ENCODE peak calls at places on chromosomes 3 and 15, in seven cellular contexts. I is mesenchymal stem cell, Y is H9, W is H1, N is IMR-90, G is trophoblast cell, V is neuronal stem cell. U is an unnamed sample.
A peak's percentile ranks its signal among the peaks of the same experiment; 100 is the strongest.

GRCh38 chr3:186940965-186941364 is 10.6 kb downstream of the ST6GAL1 start:
- DNase-seq in I (peak; percentile 32), V (no peak), N (peak; percentile 42), G (no peak), Y (no peak), W (no peak), U (peak; percentile 23)

GRCh38 chr3:15858547-15859506 is 61.0 kb upstream of the ANKRD28 start:
- DNase-seq in W (no peak), G (peak; percentile 59), V (peak; percentile 30), Y (peak; percentile 77), N (no peak), I (peak; percentile 4), U (peak; percentile 77)

GRCh38 chr3:4994144-4994730 is 15.0 kb downstream of the BHLHE40 start:
- DNase-seq in W (no peak), V (no peak), G (peak; percentile 38), I (peak; percentile 85), Y (no peak), N (peak; percentile 81), U (no peak)

GRCh38 chr3:100107227-100107626 is 7.1 kb downstream of the FILIP1L start:
- DNase-seq in N (peak; percentile 45), W (no peak), G (no peak), Y (no peak), I (peak; percentile 62), V (no peak), U (no peak)

GRCh38 chr15:62109457-62109856 is 42.7 kb downstream of the C2CD4A start:
- DNase-seq in N (no peak), G (no peak), V (no peak), Y (no peak), I (no peak), W (no peak), U (no peak)

GRCh38 chr3:74532446-74532845 is 82.0 kb downstream of the CNTN3 start:
- DNase-seq in G (no peak), Y (no peak), V (no peak), I (no peak), N (peak; percentile 91), W (no peak), U (peak; percentile 25)

GRCh38 chr15:59191855-59192237 is 14.8 kb upstream of the LDHAL6B start:
- DNase-seq in Y (no peak), G (no peak), I (peak; percentile 95), V (no peak), N (peak; percentile 96), W (no peak), U (no peak)

GRCh38 chr15:25501828-25502446 is 63.1 kb upstream of the UBE3A start:
- DNase-seq in Y (peak; percentile 45), I (peak; percentile 6), N (peak; percentile 41), G (peak; percentile 36), V (no peak), W (no peak), U (peak; percentile 83)

GRCh38 chr3:48238506-48239085 is 2.3 kb upstream of the ZNF589 start:
- DNase-seq in G (peak; percentile 87), N (no peak), V (no peak), Y (no peak), I (no peak), W (no peak), U (no peak)

GRCh38 chr15:85624241-85624855 is 170.4 kb downstream of the KLHL25 start:
- DNase-seq in N (no peak), Y (no peak), I (peak; percentile 62), G (no peak), V (no peak), W (no peak), U (no peak)

GRCh38 chr3:171569571-171570132 is 109.4 kb upstream of the TNIK start:
- DNase-seq in I (no peak), G (no peak), V (no peak), W (no peak), N (no peak), Y (no peak), U (peak; percentile 21)

GRCh38 chr3:128787256-128788253 is 61.6 kb downstream of the RAB7A start:
- DNase-seq in W (no peak), N (peak; percentile 53), I (peak; percentile 48), V (no peak), G (peak; percentile 48), Y (peak; percentile 51), U (peak; percentile 71)

GRCh38 chr3:157913052-157913451 is 193.2 kb downstream of the SHOX2 start:
- DNase-seq in I (no peak), W (no peak), V (no peak), G (no peak), N (peak; percentile 28), Y (no peak), U (no peak)

GRCh38 chr3:59780209-59780608 is 730.4 kb upstream of the CFAP20DC start:
- DNase-seq in W (no peak), N (no peak), Y (no peak), V (no peak), G (no peak), I (no peak), U (no peak)

GRCh38 chr3:101677436-101678286 is 729 bp upstream of the ZBTB11 start:
- DNase-seq in G (no peak), N (no peak), Y (peak; percentile 47), V (no peak), I (no peak), W (no peak), U (peak; percentile 17)

GRCh38 chr3:29871087-29871486 is 590.2 kb downstream of the RBMS3 start:
- DNase-seq in N (no peak), G (no peak), W (no peak), I (no peak), Y (no peak), V (no peak), U (peak; percentile 36)

GRCh38 chr3:27326211-27326948 is 42.8 kb downstream of the NEK10 start:
- DNase-seq in W (no peak), Y (no peak), G (no peak), V (no peak), I (peak; percentile 94), N (peak; percentile 98), U (no peak)
- H3K4me2 ChIP-seq in W (no peak overlapping the region), Y (no peak overlapping the region), G (no peak overlapping the region), V (no peak overlapping the region), I (no peak overlapping the region), N (peak overlapping the region; percentile 82), U (no peak overlapping the region)

DNA sequence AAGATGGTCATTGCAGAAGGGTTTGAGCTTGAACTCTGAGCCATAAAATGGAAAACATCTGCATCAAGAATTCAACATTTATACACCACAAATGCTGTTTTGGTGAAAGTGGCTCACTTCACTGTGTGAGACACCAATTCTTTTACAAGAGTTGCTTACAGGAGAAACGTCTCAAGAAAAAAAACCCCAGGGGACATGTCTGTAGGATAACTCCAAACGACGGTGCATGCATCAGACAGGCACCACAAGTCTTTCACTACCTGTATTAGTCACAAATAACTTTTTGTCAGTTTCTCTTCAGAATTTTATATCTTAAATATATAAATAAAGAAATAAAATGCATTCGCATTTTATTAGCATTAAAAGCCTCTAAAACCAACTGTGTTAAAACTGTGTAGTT is 164.3 kb downstream of the EFHB start:
- DNase-seq in W (no peak), V (no peak), N (no peak), G (no peak), Y (no peak), I (no peak), U (no peak)
- H3K4ac ChIP-seq in W (no peak overlapping the region), V (no peak overlapping the region), N (no peak overlapping the region), G (no peak overlapping the region), Y (no peak overlapping the region), I (no peak overlapping the region), U (no peak overlapping the region)

GRCh38 chr3:98731138-98731537 is 32.0 kb upstream of the ST3GAL6 start:
- DNase-seq in N (no peak), W (no peak), V (no peak), I (no peak), G (no peak), Y (no peak), U (no peak)

GRCh38 chr3:98730338-98730737 is 32.8 kb upstream of the ST3GAL6 start:
- DNase-seq in V (no peak), W (no peak), I (no peak), Y (no peak), N (no peak), G (peak; percentile 45), U (peak; percentile 34)

GRCh38 chr3:98733055-98733777 is 29.9 kb upstream of the ST3GAL6 start:
- DNase-seq in G (no peak), W (no peak), V (peak; percentile 48), I (peak; percentile 56), N (no peak), Y (no peak), U (peak; percentile 66)

GRCh38 chr3:98732239-98733054 is 30.7 kb upstream of the ST3GAL6 start:
- DNase-seq in I (peak; percentile 60), W (peak; percentile 31), G (no peak), V (peak; percentile 56), Y (peak; percentile 72), N (no peak), U (peak; percentile 89)

DNA sequence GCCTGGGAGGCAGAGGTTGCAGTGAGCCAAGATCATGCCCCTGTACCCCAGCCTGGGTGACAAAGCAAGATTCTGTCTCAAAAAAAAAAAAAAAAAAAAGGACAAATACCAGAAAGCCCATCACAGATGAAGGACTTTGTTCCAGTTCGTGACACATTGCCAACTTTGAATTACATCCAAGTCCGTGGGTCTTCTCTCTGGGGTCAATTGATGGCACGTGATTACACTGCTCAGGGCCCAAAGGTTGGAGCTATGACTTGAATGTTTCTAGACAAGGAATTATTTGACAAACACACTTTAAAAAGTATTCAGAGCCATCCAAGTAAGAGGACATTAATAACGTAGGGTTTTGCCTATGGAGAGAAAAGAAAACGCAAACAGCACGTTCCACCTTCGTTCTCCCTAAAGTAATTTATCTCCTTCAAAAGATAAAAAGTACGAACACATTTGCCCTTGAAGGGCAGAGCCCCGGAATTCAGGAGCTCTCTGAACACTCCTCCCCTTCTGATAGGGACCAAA is 31.4 kb upstream of the ST3GAL6 start:
- DNase-seq in G (no peak), V (peak; percentile 2), N (no peak), I (peak; percentile 4), W (no peak), Y (no peak), U (no peak)
- H3K4me2 ChIP-seq in G (peak overlapping the region; percentile 95), V (peak overlapping the region; percentile 85), N (peak overlapping the region; percentile 85), I (peak overlapping the region; percentile 99), W (peak overlapping the region; percentile 86), Y (peak overlapping the region; percentile 89), U (peak overlapping the region; percentile 82)

GRCh38 chr3:72341380-72341770 is 506.9 kb downstream of the SHQ1 start:
- DNase-seq in N (no peak), V (no peak), Y (no peak), I (no peak), G (no peak), W (no peak), U (no peak)

GRCh38 chr3:72343078-72343477 is 505.2 kb downstream of the SHQ1 start:
- DNase-seq in V (no peak), G (peak; percentile 55), N (peak; percentile 57), I (peak; percentile 32), Y (no peak), W (no peak), U (no peak)

GRCh38 chr3:72341943-72342342 is 506.3 kb downstream of the SHQ1 start:
- DNase-seq in G (no peak), Y (no peak), W (no peak), V (no peak), I (peak; percentile 17), N (no peak), U (no peak)

GRCh38 chr3:72340476-72341379 is 507.5 kb downstream of the SHQ1 start:
- DNase-seq in N (no peak), W (no peak), Y (no peak), G (no peak), I (peak; percentile 34), V (no peak), U (no peak)

DNA sequence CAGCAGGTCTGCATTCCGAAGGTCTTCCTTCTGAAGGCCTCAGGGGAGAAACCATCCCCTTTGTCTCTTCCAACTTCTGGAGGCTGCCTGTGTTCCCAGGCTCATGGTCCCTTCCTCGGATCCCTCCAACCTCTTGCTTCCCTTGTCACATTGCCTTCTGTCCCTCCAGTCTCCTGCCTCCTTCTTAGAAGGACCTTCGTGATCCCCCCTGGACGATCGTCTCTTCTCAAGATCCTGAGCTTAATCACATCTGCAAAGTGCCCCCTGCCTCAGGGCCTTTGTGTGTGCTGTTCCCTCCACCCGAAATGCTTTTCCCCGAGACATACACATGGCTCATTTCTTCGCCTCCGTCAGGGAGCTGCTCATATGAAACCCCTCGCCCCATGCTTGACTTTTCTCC is 505.8 kb downstream of the SHQ1 start:
- DNase-seq in I (no peak), G (no peak), W (no peak), Y (no peak), N (no peak), V (no peak), U (no peak)
- H3K4ac ChIP-seq in I (peak overlapping the region; percentile 50), G (no peak overlapping the region), W (no peak overlapping the region), Y (no peak overlapping the region), N (peak overlapping the region; percentile 54), V (no peak overlapping the region), U (no peak overlapping the region)